ENCODE peak calls at places on chromosome 11, in six cellular contexts. One of them, this sample, is unnamed.

GRCh38 chr11:110894224-110894623 is 182.0 kb upstream of the ARHGAP20 start:
- DNase-seq in PC-3: no peak
- DNase-seq in tibial nerve: no peak
- DNase-seq in H9: no peak
- DNase-seq in pancreas: no peak
- DNase-seq in Peyer's patch: no peak
- DNase-seq in this sample: no peak

GRCh38 chr11:12818333-12819015 is 144.3 kb downstream of the TEAD1 start:
- DNase-seq in PC-3: no peak
- DNase-seq in tibial nerve: no peak
- DNase-seq in H9: no peak
- DNase-seq in pancreas: no peak
- DNase-seq in Peyer's patch: no peak
- DNase-seq in this sample: no peak

GRCh38 chr11:27196040-27196897 is 155.7 kb downstream of the BBOX1 start:
- DNase-seq in PC-3: no peak
- DNase-seq in tibial nerve: no peak
- DNase-seq in H9: no peak
- DNase-seq in pancreas: no peak
- DNase-seq in Peyer's patch: no peak
- DNase-seq in this sample: no peak

GRCh38 chr11:68010058-68011041 is at the start of gene ALDH3B1:
- DNase-seq in PC-3: peak
- DNase-seq in tibial nerve: peak
- DNase-seq in H9: peak
- DNase-seq in pancreas: peak
- DNase-seq in Peyer's patch: peak
- DNase-seq in this sample: peak

GRCh38 chr11:112343368-112344039 is 82.8 kb upstream of the PLET1 start:
- DNase-seq in PC-3: peak
- DNase-seq in tibial nerve: no peak
- DNase-seq in H9: no peak
- DNase-seq in pancreas: no peak
- DNase-seq in Peyer's patch: no peak
- DNase-seq in this sample: peak

GRCh38 chr11:1693327-1694063 is 3.5 kb upstream of the KRTAP5-6 start:
- DNase-seq in PC-3: peak
- DNase-seq in tibial nerve: peak
- DNase-seq in H9: peak
- DNase-seq in pancreas: peak
- DNase-seq in Peyer's patch: peak
- DNase-seq in this sample: peak

GRCh38 chr11:70432065-70432464 is 33.7 kb downstream of the CTTN start:
- DNase-seq in PC-3: no peak
- DNase-seq in tibial nerve: no peak
- DNase-seq in H9: no peak
- DNase-seq in pancreas: no peak
- DNase-seq in Peyer's patch: no peak
- DNase-seq in this sample: no peak

GRCh38 chr11:131592734-131593133 is 222.3 kb downstream of the NTM start:
- DNase-seq in PC-3: no peak
- DNase-seq in tibial nerve: no peak
- DNase-seq in H9: no peak
- DNase-seq in pancreas: no peak
- DNase-seq in Peyer's patch: no peak
- DNase-seq in this sample: no peak

GRCh38 chr11:72848846-72849466 is 34.7 kb downstream of the ATG16L2 start:
- DNase-seq in PC-3: peak
- DNase-seq in tibial nerve: no peak
- DNase-seq in H9: peak
- DNase-seq in pancreas: no peak
- DNase-seq in Peyer's patch: no peak
- DNase-seq in this sample: no peak

GRCh38 chr11:102495161-102496042 is 35.1 kb downstream of the MMP7 start:
- DNase-seq in PC-3: peak
- DNase-seq in tibial nerve: no peak
- DNase-seq in H9: peak
- DNase-seq in pancreas: peak
- DNase-seq in Peyer's patch: no peak
- DNase-seq in this sample: peak

GRCh38 chr11:102497061-102497460 is 33.5 kb downstream of the MMP7 start:
- DNase-seq in PC-3: peak
- DNase-seq in tibial nerve: no peak
- DNase-seq in H9: no peak
- DNase-seq in pancreas: no peak
- DNase-seq in Peyer's patch: no peak
- DNase-seq in this sample: no peak

DNA sequence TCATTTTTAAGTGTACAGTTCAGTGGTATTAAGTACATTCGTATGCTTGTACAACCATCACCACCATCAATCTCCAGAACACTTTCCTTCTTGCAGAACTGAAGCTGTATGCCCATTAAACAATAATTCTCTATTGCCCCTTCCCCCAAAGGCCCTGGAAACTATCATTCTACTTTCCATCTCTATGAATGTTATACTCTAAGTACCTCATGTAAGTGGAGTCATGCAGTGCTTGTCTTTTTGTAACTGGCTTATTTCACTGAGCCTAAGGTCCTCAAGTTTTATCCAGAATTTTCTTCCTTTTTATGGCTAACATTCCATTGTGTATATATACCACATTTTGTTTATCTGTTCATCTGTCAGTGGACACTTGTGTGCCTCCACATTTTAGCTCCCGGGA is 29.7 kb downstream of the MMP7 start:
- DNase-seq in PC-3: no peak
- DNase-seq in tibial nerve: no peak
- DNase-seq in H9: no peak
- DNase-seq in pancreas: no peak
- DNase-seq in Peyer's patch: no peak
- DNase-seq in this sample: no peak
- H3K27ac ChIP-seq in PC-3: no peak
- H3K27ac ChIP-seq in tibial nerve: no peak
- H3K27ac ChIP-seq in H9: no peak
- H3K27ac ChIP-seq in pancreas: no peak
- H3K27ac ChIP-seq in Peyer's patch: no peak
- H3K27ac ChIP-seq in this sample: no peak

DNA sequence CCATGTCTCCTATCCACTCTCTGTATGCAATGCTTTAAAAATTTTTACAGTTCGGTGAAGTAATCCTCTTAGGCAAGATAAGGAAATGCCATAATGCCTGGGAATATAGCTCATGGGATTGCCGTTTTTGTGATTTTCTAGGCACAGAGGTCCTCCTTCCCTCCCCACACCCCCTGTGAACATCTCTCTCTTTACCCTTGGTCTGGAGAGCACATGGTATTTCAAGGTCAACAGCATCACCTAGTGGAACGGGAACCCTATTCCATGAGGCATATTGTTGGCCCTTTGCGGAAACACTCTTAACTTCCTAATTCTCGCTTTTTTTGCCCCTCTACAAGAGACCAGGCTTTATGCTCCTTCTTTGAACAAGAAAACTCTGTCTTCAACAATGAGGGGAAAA is 8.8 kb downstream of the NXPE4 start:
- DNase-seq in PC-3: peak
- DNase-seq in tibial nerve: no peak
- DNase-seq in H9: no peak
- DNase-seq in pancreas: no peak
- DNase-seq in Peyer's patch: no peak
- DNase-seq in this sample: no peak
- TF ChIP-seq CTCF in PC-3: peak
- TF ChIP-seq CTCF in tibial nerve: no peak
- TF ChIP-seq CTCF in H9: peak
- TF ChIP-seq CTCF in pancreas: no peak
- TF ChIP-seq CTCF in Peyer's patch: no peak
- TF ChIP-seq CTCF in this sample: no peak

DNA sequence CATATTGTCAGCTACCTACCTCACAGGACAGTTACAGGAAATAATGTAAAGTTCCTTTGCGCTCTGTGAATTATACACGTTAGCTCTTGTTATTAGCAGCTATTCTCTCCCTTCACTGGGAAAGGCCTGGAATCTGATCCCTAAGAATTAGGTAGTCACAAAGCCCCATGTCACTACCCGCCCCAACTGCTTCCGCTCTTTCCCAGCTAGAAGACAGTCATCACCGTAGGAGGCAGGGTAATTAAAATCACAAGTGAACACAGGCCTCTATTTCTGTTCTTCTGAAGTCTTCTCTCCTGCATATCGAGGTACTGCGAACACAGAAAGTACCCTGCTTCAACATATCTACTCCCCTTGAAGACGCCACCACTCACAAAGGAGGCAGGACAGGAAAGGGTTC is 12.6 kb upstream of the AHNAK start:
- DNase-seq in PC-3: no peak
- DNase-seq in tibial nerve: no peak
- DNase-seq in H9: no peak
- DNase-seq in pancreas: no peak
- DNase-seq in Peyer's patch: no peak
- DNase-seq in this sample: no peak
- H3K27ac ChIP-seq in PC-3: peak
- H3K27ac ChIP-seq in tibial nerve: no peak
- H3K27ac ChIP-seq in H9: no peak
- H3K27ac ChIP-seq in pancreas: no peak
- H3K27ac ChIP-seq in Peyer's patch: peak
- H3K27ac ChIP-seq in this sample: no peak

DNA sequence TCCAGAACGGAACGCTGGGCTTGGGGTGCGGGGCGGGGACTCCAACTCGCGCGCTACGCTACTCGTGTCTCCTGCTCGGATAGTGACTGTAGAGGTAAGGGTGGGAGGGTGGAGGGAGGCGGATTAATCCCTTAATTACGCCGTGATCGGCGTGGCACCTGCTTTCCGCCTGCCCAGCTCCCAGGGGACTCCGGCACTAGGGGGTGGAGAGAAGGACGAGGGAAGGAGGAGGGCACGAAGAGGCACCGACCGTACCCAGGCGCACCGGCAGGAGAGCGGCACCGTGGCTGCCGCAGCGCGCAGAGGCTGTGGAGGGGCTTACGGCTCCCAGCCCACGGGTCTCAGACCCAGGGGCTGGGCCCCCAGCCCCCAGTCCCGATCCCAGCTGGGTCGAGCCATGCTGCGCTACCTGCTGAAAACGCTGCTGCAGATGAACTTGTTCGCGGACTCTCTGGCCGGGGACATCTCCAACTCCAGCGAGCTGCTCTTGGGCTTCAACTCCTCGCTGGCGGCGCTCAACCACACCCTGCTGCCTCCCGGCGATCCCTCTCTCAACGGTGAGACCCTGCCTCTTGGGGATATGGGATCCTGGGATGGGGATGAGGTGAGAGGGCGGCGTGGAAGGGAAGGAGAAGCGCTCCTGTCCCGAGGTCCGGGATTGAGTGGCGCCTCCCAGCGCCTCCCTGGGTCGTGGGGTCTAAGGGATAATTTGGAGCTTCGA is at the start of gene ROBO3:
- DNase-seq in PC-3: no peak
- DNase-seq in tibial nerve: no peak
- DNase-seq in H9: no peak
- DNase-seq in pancreas: no peak
- DNase-seq in Peyer's patch: no peak
- DNase-seq in this sample: no peak
- TF ChIP-seq CTCF in PC-3: no peak
- TF ChIP-seq CTCF in tibial nerve: no peak
- TF ChIP-seq CTCF in H9: no peak
- TF ChIP-seq CTCF in pancreas: no peak
- TF ChIP-seq CTCF in Peyer's patch: no peak
- TF ChIP-seq CTCF in this sample: peak

GRCh38 chr11:115207166-115207591 is 297.0 kb downstream of the CADM1 start:
- DNase-seq in PC-3: no peak
- DNase-seq in tibial nerve: no peak
- DNase-seq in H9: no peak
- DNase-seq in pancreas: no peak
- DNase-seq in Peyer's patch: no peak
- DNase-seq in this sample: no peak
- H3K27ac ChIP-seq in PC-3: no peak
- H3K27ac ChIP-seq in tibial nerve: no peak
- H3K27ac ChIP-seq in H9: no peak
- H3K27ac ChIP-seq in pancreas: no peak
- H3K27ac ChIP-seq in Peyer's patch: no peak
- H3K27ac ChIP-seq in this sample: no peak

GRCh38 chr11:82041764-82042163 is 691.9 kb downstream of the FAM181B start:
- DNase-seq in PC-3: no peak
- DNase-seq in tibial nerve: no peak
- DNase-seq in H9: no peak
- DNase-seq in pancreas: no peak
- DNase-seq in Peyer's patch: no peak
- DNase-seq in this sample: no peak

GRCh38 chr11:82043316-82043715 is 690.3 kb downstream of the FAM181B start:
- DNase-seq in PC-3: no peak
- DNase-seq in tibial nerve: no peak
- DNase-seq in H9: no peak
- DNase-seq in pancreas: no peak
- DNase-seq in Peyer's patch: no peak
- DNase-seq in this sample: no peak

DNA sequence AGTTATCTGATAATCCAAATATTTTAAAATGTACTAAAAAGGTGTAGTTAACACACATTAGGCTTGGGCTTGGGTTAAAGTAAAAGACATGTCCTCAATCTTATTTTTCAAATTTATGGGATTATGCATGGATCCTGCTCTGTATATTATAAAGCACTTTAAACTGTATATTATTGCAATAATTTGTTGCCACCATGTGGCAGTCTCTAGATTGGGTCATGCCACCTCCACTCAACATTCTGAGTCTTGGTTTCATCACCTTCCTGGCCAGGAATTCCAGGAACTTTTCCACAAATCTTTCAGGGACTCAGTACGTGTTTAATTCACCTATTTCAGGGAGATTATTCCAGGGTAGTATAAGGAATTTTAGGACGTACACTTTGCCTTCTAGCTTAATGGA is 695.5 kb downstream of the FAM181B start:
- DNase-seq in PC-3: no peak
- DNase-seq in tibial nerve: no peak
- DNase-seq in H9: no peak
- DNase-seq in pancreas: no peak
- DNase-seq in Peyer's patch: no peak
- DNase-seq in this sample: no peak
- TF ChIP-seq CTCF in PC-3: no peak
- TF ChIP-seq CTCF in tibial nerve: no peak
- TF ChIP-seq CTCF in H9: no peak
- TF ChIP-seq CTCF in pancreas: no peak
- TF ChIP-seq CTCF in Peyer's patch: no peak
- TF ChIP-seq CTCF in this sample: no peak

DNA sequence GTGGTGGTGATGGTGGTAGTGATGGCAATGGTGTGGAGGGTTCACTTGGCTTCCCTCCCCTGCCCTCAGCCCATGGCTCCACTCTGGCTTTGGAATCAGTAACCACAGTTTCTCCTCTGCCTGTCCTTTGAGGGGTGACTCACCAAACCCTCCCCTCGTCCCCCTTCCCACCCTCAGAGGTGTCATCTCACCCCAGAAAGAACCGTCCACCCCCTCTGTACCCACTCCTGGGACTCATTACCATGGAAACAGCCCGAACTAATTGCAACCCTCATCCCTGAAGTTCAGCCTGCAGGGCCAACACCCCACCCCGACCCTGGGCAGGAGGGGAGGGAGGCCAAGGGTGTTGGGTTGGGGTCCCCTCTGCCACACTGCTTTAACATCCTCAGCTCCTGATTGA is 26.6 kb downstream of the PHLDB1 start:
- DNase-seq in PC-3: no peak
- DNase-seq in tibial nerve: no peak
- DNase-seq in H9: no peak
- DNase-seq in pancreas: no peak
- DNase-seq in Peyer's patch: no peak
- DNase-seq in this sample: no peak
- H3K27ac ChIP-seq in PC-3: no peak
- H3K27ac ChIP-seq in tibial nerve: peak
- H3K27ac ChIP-seq in H9: no peak
- H3K27ac ChIP-seq in pancreas: no peak
- H3K27ac ChIP-seq in Peyer's patch: peak
- H3K27ac ChIP-seq in this sample: no peak